ENCODE peak calls at places on chromosomes 3 and 15, in ten cellular contexts. One of them, this sample, is unnamed.

GRCh38 chr3:99484871-99485270 is 153.5 kb upstream of the COL8A1 start:
- DNase-seq in activated gamma-delta T cell: no peak
- DNase-seq in HCEC 1CT: peak
- DNase-seq in H4: peak
- DNase-seq in choroid plexus epithelial cell: peak
- DNase-seq in PC-9: no peak
- DNase-seq in left cardiac atrium: no peak
- DNase-seq in activated CD8-positive, alpha-beta T cell treated with anti-CD3 and anti-CD28 coated beads for 36 hours: no peak
- DNase-seq in AG08395: peak
- DNase-seq in body of pancreas: no peak
- DNase-seq in this sample: no peak

GRCh38 chr15:67030036-67030762 is 35.2 kb upstream of the SMAD3 start:
- DNase-seq in activated gamma-delta T cell: no peak
- DNase-seq in HCEC 1CT: no peak
- DNase-seq in H4: no peak
- DNase-seq in choroid plexus epithelial cell: no peak
- DNase-seq in PC-9: no peak
- DNase-seq in left cardiac atrium: no peak
- DNase-seq in activated CD8-positive, alpha-beta T cell treated with anti-CD3 and anti-CD28 coated beads for 36 hours: no peak
- DNase-seq in AG08395: no peak
- DNase-seq in body of pancreas: peak
- DNase-seq in this sample: no peak

GRCh38 chr15:60572462-60573214 is 93.7 kb upstream of the ICE2 start:
- DNase-seq in activated gamma-delta T cell: no peak
- DNase-seq in HCEC 1CT: no peak
- DNase-seq in H4: no peak
- DNase-seq in choroid plexus epithelial cell: no peak
- DNase-seq in PC-9: no peak
- DNase-seq in left cardiac atrium: no peak
- DNase-seq in activated CD8-positive, alpha-beta T cell treated with anti-CD3 and anti-CD28 coated beads for 36 hours: no peak
- DNase-seq in AG08395: no peak
- DNase-seq in body of pancreas: no peak
- DNase-seq in this sample: no peak

GRCh38 chr15:100098705-100099104 is 243.1 kb downstream of the ADAMTS17 start:
- DNase-seq in activated gamma-delta T cell: no peak
- DNase-seq in HCEC 1CT: no peak
- DNase-seq in H4: no peak
- DNase-seq in choroid plexus epithelial cell: no peak
- DNase-seq in PC-9: peak
- DNase-seq in left cardiac atrium: no peak
- DNase-seq in activated CD8-positive, alpha-beta T cell treated with anti-CD3 and anti-CD28 coated beads for 36 hours: no peak
- DNase-seq in AG08395: no peak
- DNase-seq in body of pancreas: peak
- DNase-seq in this sample: no peak

GRCh38 chr3:155805204-155805801 is 775 bp downstream of the C3orf33 start:
- DNase-seq in activated gamma-delta T cell: no peak
- DNase-seq in HCEC 1CT: no peak
- DNase-seq in H4: no peak
- DNase-seq in choroid plexus epithelial cell: no peak
- DNase-seq in PC-9: no peak
- DNase-seq in left cardiac atrium: peak
- DNase-seq in activated CD8-positive, alpha-beta T cell treated with anti-CD3 and anti-CD28 coated beads for 36 hours: no peak
- DNase-seq in AG08395: peak
- DNase-seq in body of pancreas: peak
- DNase-seq in this sample: no peak

GRCh38 chr3:129625071-129625874 is 18.8 kb upstream of the PLXND1 start:
- DNase-seq in activated gamma-delta T cell: no peak
- DNase-seq in HCEC 1CT: no peak
- DNase-seq in H4: no peak
- DNase-seq in choroid plexus epithelial cell: no peak
- DNase-seq in PC-9: no peak
- DNase-seq in left cardiac atrium: peak
- DNase-seq in activated CD8-positive, alpha-beta T cell treated with anti-CD3 and anti-CD28 coated beads for 36 hours: no peak
- DNase-seq in AG08395: no peak
- DNase-seq in body of pancreas: no peak
- DNase-seq in this sample: no peak

GRCh38 chr3:152830245-152830644 is 4.7 kb upstream of the P2RY1 start:
- DNase-seq in activated gamma-delta T cell: no peak
- DNase-seq in HCEC 1CT: no peak
- DNase-seq in H4: no peak
- DNase-seq in choroid plexus epithelial cell: no peak
- DNase-seq in PC-9: no peak
- DNase-seq in left cardiac atrium: no peak
- DNase-seq in activated CD8-positive, alpha-beta T cell treated with anti-CD3 and anti-CD28 coated beads for 36 hours: no peak
- DNase-seq in AG08395: no peak
- DNase-seq in body of pancreas: no peak
- DNase-seq in this sample: no peak

GRCh38 chr15:100759698-100760356 is 119.8 kb upstream of the ALDH1A3 start:
- DNase-seq in activated gamma-delta T cell: no peak
- DNase-seq in HCEC 1CT: peak
- DNase-seq in H4: peak
- DNase-seq in choroid plexus epithelial cell: peak
- DNase-seq in PC-9: peak
- DNase-seq in left cardiac atrium: no peak
- DNase-seq in activated CD8-positive, alpha-beta T cell treated with anti-CD3 and anti-CD28 coated beads for 36 hours: no peak
- DNase-seq in AG08395: peak
- DNase-seq in body of pancreas: no peak
- DNase-seq in this sample: no peak

GRCh38 chr3:50264389-50264963 is 4.5 kb upstream of the SEMA3B start:
- DNase-seq in activated gamma-delta T cell: no peak
- DNase-seq in HCEC 1CT: peak
- DNase-seq in H4: peak
- DNase-seq in choroid plexus epithelial cell: peak
- DNase-seq in PC-9: peak
- DNase-seq in left cardiac atrium: peak
- DNase-seq in activated CD8-positive, alpha-beta T cell treated with anti-CD3 and anti-CD28 coated beads for 36 hours: no peak
- DNase-seq in AG08395: peak
- DNase-seq in body of pancreas: peak
- DNase-seq in this sample: peak

GRCh38 chr3:127825764-127826163 is 3.4 kb upstream of the MGLL start:
- DNase-seq in activated gamma-delta T cell: no peak
- DNase-seq in HCEC 1CT: no peak
- DNase-seq in H4: no peak
- DNase-seq in choroid plexus epithelial cell: peak
- DNase-seq in PC-9: no peak
- DNase-seq in left cardiac atrium: no peak
- DNase-seq in activated CD8-positive, alpha-beta T cell treated with anti-CD3 and anti-CD28 coated beads for 36 hours: no peak
- DNase-seq in AG08395: no peak
- DNase-seq in body of pancreas: no peak
- DNase-seq in this sample: no peak

GRCh38 chr3:47010050-47010712 is 30.7 kb downstream of the NBEAL2 start:
- DNase-seq in activated gamma-delta T cell: no peak
- DNase-seq in HCEC 1CT: no peak
- DNase-seq in H4: no peak
- DNase-seq in choroid plexus epithelial cell: no peak
- DNase-seq in PC-9: no peak
- DNase-seq in left cardiac atrium: peak
- DNase-seq in activated CD8-positive, alpha-beta T cell treated with anti-CD3 and anti-CD28 coated beads for 36 hours: no peak
- DNase-seq in AG08395: no peak
- DNase-seq in body of pancreas: no peak
- DNase-seq in this sample: no peak

GRCh38 chr15:68578960-68579935 is at the start of gene CORO2B:
- DNase-seq in activated gamma-delta T cell: no peak
- DNase-seq in HCEC 1CT: peak
- DNase-seq in H4: no peak
- DNase-seq in choroid plexus epithelial cell: peak
- DNase-seq in PC-9: no peak
- DNase-seq in left cardiac atrium: peak
- DNase-seq in activated CD8-positive, alpha-beta T cell treated with anti-CD3 and anti-CD28 coated beads for 36 hours: peak
- DNase-seq in AG08395: peak
- DNase-seq in body of pancreas: peak
- DNase-seq in this sample: no peak

GRCh38 chr3:77967621-77968020 is 927.7 kb downstream of the ROBO2 start:
- DNase-seq in activated gamma-delta T cell: no peak
- DNase-seq in HCEC 1CT: no peak
- DNase-seq in H4: no peak
- DNase-seq in choroid plexus epithelial cell: peak
- DNase-seq in PC-9: no peak
- DNase-seq in left cardiac atrium: no peak
- DNase-seq in activated CD8-positive, alpha-beta T cell treated with anti-CD3 and anti-CD28 coated beads for 36 hours: no peak
- DNase-seq in AG08395: no peak
- DNase-seq in body of pancreas: no peak
- DNase-seq in this sample: no peak

GRCh38 chr3:149701206-149701976 is 43.6 kb upstream of the WWTR1 start:
- DNase-seq in activated gamma-delta T cell: no peak
- DNase-seq in HCEC 1CT: no peak
- DNase-seq in H4: no peak
- DNase-seq in choroid plexus epithelial cell: no peak
- DNase-seq in PC-9: no peak
- DNase-seq in left cardiac atrium: no peak
- DNase-seq in activated CD8-positive, alpha-beta T cell treated with anti-CD3 and anti-CD28 coated beads for 36 hours: peak
- DNase-seq in AG08395: no peak
- DNase-seq in body of pancreas: no peak
- DNase-seq in this sample: no peak

GRCh38 chr3:192090586-192090985 is 629.6 kb downstream of the PYDC2 start:
- DNase-seq in activated gamma-delta T cell: no peak
- DNase-seq in HCEC 1CT: no peak
- DNase-seq in H4: peak
- DNase-seq in choroid plexus epithelial cell: no peak
- DNase-seq in PC-9: no peak
- DNase-seq in left cardiac atrium: no peak
- DNase-seq in activated CD8-positive, alpha-beta T cell treated with anti-CD3 and anti-CD28 coated beads for 36 hours: no peak
- DNase-seq in AG08395: no peak
- DNase-seq in body of pancreas: no peak
- DNase-seq in this sample: no peak

GRCh38 chr3:149449799-149450198 is 24.7 kb upstream of the TM4SF4 start:
- DNase-seq in activated gamma-delta T cell: no peak
- DNase-seq in HCEC 1CT: no peak
- DNase-seq in H4: no peak
- DNase-seq in choroid plexus epithelial cell: peak
- DNase-seq in PC-9: peak
- DNase-seq in left cardiac atrium: no peak
- DNase-seq in activated CD8-positive, alpha-beta T cell treated with anti-CD3 and anti-CD28 coated beads for 36 hours: no peak
- DNase-seq in AG08395: peak
- DNase-seq in body of pancreas: no peak
- DNase-seq in this sample: no peak

GRCh38 chr3:17810759-17811158 is 68.3 kb upstream of the TBC1D5 start:
- DNase-seq in activated gamma-delta T cell: no peak
- DNase-seq in HCEC 1CT: peak
- DNase-seq in H4: peak
- DNase-seq in choroid plexus epithelial cell: no peak
- DNase-seq in PC-9: peak
- DNase-seq in left cardiac atrium: no peak
- DNase-seq in activated CD8-positive, alpha-beta T cell treated with anti-CD3 and anti-CD28 coated beads for 36 hours: no peak
- DNase-seq in AG08395: peak
- DNase-seq in body of pancreas: no peak
- DNase-seq in this sample: no peak

GRCh38 chr3:150765949-150766720 is 3.2 kb upstream of the SIAH2 start:
- DNase-seq in activated gamma-delta T cell: no peak
- DNase-seq in HCEC 1CT: peak
- DNase-seq in H4: peak
- DNase-seq in choroid plexus epithelial cell: peak
- DNase-seq in PC-9: no peak
- DNase-seq in left cardiac atrium: no peak
- DNase-seq in activated CD8-positive, alpha-beta T cell treated with anti-CD3 and anti-CD28 coated beads for 36 hours: peak
- DNase-seq in AG08395: no peak
- DNase-seq in body of pancreas: no peak
- DNase-seq in this sample: peak

GRCh38 chr3:65318231-65318630 is 630.4 kb upstream of the ADAMTS9 start:
- DNase-seq in activated gamma-delta T cell: no peak
- DNase-seq in HCEC 1CT: no peak
- DNase-seq in H4: no peak
- DNase-seq in choroid plexus epithelial cell: no peak
- DNase-seq in PC-9: no peak
- DNase-seq in left cardiac atrium: no peak
- DNase-seq in activated CD8-positive, alpha-beta T cell treated with anti-CD3 and anti-CD28 coated beads for 36 hours: no peak
- DNase-seq in AG08395: peak
- DNase-seq in body of pancreas: no peak
- DNase-seq in this sample: no peak

GRCh38 chr3:113890256-113890900 is 51.8 kb downstream of the GRAMD1C start:
- DNase-seq in activated gamma-delta T cell: no peak
- DNase-seq in HCEC 1CT: no peak
- DNase-seq in H4: no peak
- DNase-seq in choroid plexus epithelial cell: no peak
- DNase-seq in PC-9: no peak
- DNase-seq in left cardiac atrium: no peak
- DNase-seq in activated CD8-positive, alpha-beta T cell treated with anti-CD3 and anti-CD28 coated beads for 36 hours: no peak
- DNase-seq in AG08395: no peak
- DNase-seq in body of pancreas: peak
- DNase-seq in this sample: no peak

GRCh38 chr3:134938024-134938525 is 143.0 kb downstream of the EPHB1 start:
- DNase-seq in activated gamma-delta T cell: no peak
- DNase-seq in HCEC 1CT: no peak
- DNase-seq in H4: no peak
- DNase-seq in choroid plexus epithelial cell: no peak
- DNase-seq in PC-9: no peak
- DNase-seq in left cardiac atrium: no peak
- DNase-seq in activated CD8-positive, alpha-beta T cell treated with anti-CD3 and anti-CD28 coated beads for 36 hours: no peak
- DNase-seq in AG08395: no peak
- DNase-seq in body of pancreas: no peak
- DNase-seq in this sample: no peak

GRCh38 chr15:55256281-55257013 is 33.2 kb downstream of the RAB27A start:
- DNase-seq in activated gamma-delta T cell: no peak
- DNase-seq in HCEC 1CT: peak
- DNase-seq in H4: no peak
- DNase-seq in choroid plexus epithelial cell: peak
- DNase-seq in PC-9: no peak
- DNase-seq in left cardiac atrium: no peak
- DNase-seq in activated CD8-positive, alpha-beta T cell treated with anti-CD3 and anti-CD28 coated beads for 36 hours: peak
- DNase-seq in AG08395: no peak
- DNase-seq in body of pancreas: no peak
- DNase-seq in this sample: no peak

GRCh38 chr15:40847225-40847961 is 3.5 kb downstream of the SPINT1 start:
- DNase-seq in activated gamma-delta T cell: no peak
- DNase-seq in HCEC 1CT: peak
- DNase-seq in H4: peak
- DNase-seq in choroid plexus epithelial cell: peak
- DNase-seq in PC-9: peak
- DNase-seq in left cardiac atrium: peak
- DNase-seq in activated CD8-positive, alpha-beta T cell treated with anti-CD3 and anti-CD28 coated beads for 36 hours: no peak
- DNase-seq in AG08395: no peak
- DNase-seq in body of pancreas: peak
- DNase-seq in this sample: no peak

GRCh38 chr3:44430466-44430865 is 47.0 kb downstream of the ZNF445 start:
- DNase-seq in activated gamma-delta T cell: no peak
- DNase-seq in HCEC 1CT: no peak
- DNase-seq in H4: no peak
- DNase-seq in choroid plexus epithelial cell: no peak
- DNase-seq in PC-9: no peak
- DNase-seq in left cardiac atrium: no peak
- DNase-seq in activated CD8-positive, alpha-beta T cell treated with anti-CD3 and anti-CD28 coated beads for 36 hours: no peak
- DNase-seq in AG08395: no peak
- DNase-seq in body of pancreas: no peak
- DNase-seq in this sample: no peak

This sample was measured in non-pigmented ciliary epithelial cell.